ENCODE peak calls at places on chromosome 20, in six cellular contexts. E, K, P, T, V and F are unnamed samples.

GRCh38 chr20:51456511-51457280 is 85.8 kb downstream of the NFATC2 start:
- DNase-seq in E (peak), K (no peak), P (peak), T (no peak), V (peak), F (no peak)

GRCh38 chr20:51400051-51400926 is 142.2 kb downstream of the NFATC2 start:
- DNase-seq in E (peak), K (peak), P (no peak), T (peak), V (no peak), F (peak)

GRCh38 chr20:32168184-32168910 is 39.2 kb downstream of the PLAGL2 start:
- DNase-seq in E (no peak), K (no peak), P (no peak), T (no peak), V (peak), F (no peak)

GRCh38 chr20:2475850-2476741 is 5.5 kb upstream of the SNRPB start:
- DNase-seq in E (no peak), K (no peak), P (no peak), T (no peak), V (no peak), F (no peak)

GRCh38 chr20:14583413-14583812 is 246.0 kb upstream of the FLRT3 start:
- DNase-seq in E (no peak), K (no peak), P (no peak), T (no peak), V (no peak), F (no peak)

GRCh38 chr20:49286689-49287551 is 9.1 kb upstream of the ZNFX1 start:
- DNase-seq in E (peak), K (no peak), P (no peak), T (no peak), V (peak), F (no peak)

GRCh38 chr20:32108814-32109391 is 611 bp upstream of the TM9SF4 start:
- DNase-seq in E (no peak), K (no peak), P (no peak), T (no peak), V (no peak), F (no peak)

GRCh38 chr20:3911956-3912355 is 22.8 kb downstream of the PANK2 start:
- DNase-seq in E (peak), K (no peak), P (no peak), T (no peak), V (no peak), F (no peak)

GRCh38 chr20:8424010-8424409 is 291.9 kb downstream of the PLCB1 start:
- DNase-seq in E (no peak), K (no peak), P (peak), T (no peak), V (no peak), F (no peak)

GRCh38 chr20:623041-623440 is 12.9 kb upstream of the TCF15 start:
- DNase-seq in E (no peak), K (no peak), P (no peak), T (no peak), V (no peak), F (no peak)

GRCh38 chr20:57693002-57693582 is 16.7 kb downstream of the PMEPA1 start:
- DNase-seq in E (peak), K (no peak), P (no peak), T (no peak), V (peak), F (no peak)

GRCh38 chr20:4858000-4858399 is 136.3 kb downstream of the PRND start:
- DNase-seq in E (no peak), K (no peak), P (no peak), T (no peak), V (no peak), F (no peak)

GRCh38 chr20:23178806-23179205 is 92.7 kb upstream of the CD93 start:
- DNase-seq in E (no peak), K (no peak), P (no peak), T (no peak), V (no peak), F (no peak)

GRCh38 chr20:3316131-3316530 is 77.1 kb upstream of the SLC4A11 start:
- DNase-seq in E (no peak), K (no peak), P (no peak), T (no peak), V (no peak), F (no peak)

DNA sequence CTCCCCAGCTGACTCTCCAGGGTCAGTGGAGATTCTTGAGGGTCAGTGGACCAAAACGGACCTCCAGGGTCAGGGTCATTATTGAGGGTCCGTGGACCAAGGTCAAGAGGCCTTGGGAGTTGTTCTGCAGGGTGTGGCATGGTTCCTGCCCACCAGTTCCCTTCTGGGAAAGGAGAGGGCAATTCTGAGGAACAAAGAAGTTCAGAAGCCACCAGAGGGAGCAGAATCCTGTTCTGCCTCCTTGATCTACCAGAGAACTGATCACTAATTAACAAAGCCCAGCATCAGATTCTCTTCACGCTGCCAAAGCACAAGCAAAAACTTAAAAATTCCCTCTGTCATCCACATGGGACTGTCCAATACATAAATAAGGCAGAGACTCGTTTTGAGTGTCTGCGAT is 263.4 kb downstream of the DHX35 start:
- DNase-seq in E (no peak), K (no peak), P (no peak), T (no peak), V (peak), F (no peak)
- H3K27ac ChIP-seq in E (no peak), K (no peak), P (no peak), T (no peak), V (no peak), F (no peak)

GRCh38 chr20:62484478-62484877 is 8.7 kb upstream of the GATA5 start:
- DNase-seq in E (no peak), K (no peak), P (no peak), T (no peak), V (no peak), F (no peak)
- H3K4me3 ChIP-seq in E (no peak), K (no peak), P (no peak), T (no peak), V (no peak), F (no peak)

GRCh38 chr20:9535457-9535856 is 21.1 kb downstream of the LAMP5 start:
- DNase-seq in E (no peak), K (no peak), P (no peak), T (no peak), V (no peak), F (no peak)
- H3K27ac ChIP-seq in E (no peak), K (no peak), P (no peak), T (no peak), V (no peak), F (no peak)

GRCh38 chr20:47452736-47453161 is 48.9 kb upstream of the NCOA3 start:
- DNase-seq in E (no peak), K (no peak), P (no peak), T (no peak), V (no peak), F (no peak)
- H3K4me3 ChIP-seq in E (no peak), K (no peak), P (no peak), T (no peak), V (no peak), F (no peak)

GRCh38 chr20:6576721-6577120 is 190.8 kb upstream of the BMP2 start:
- DNase-seq in E (no peak), K (no peak), P (no peak), T (no peak), V (no peak), F (no peak)
- H3K27ac ChIP-seq in E (no peak), K (no peak), P (no peak), T (no peak), V (no peak), F (no peak)

GRCh38 chr20:24996449-24997195 is 4.1 kb upstream of the APMAP start:
- DNase-seq in E (no peak), K (no peak), P (no peak), T (no peak), V (no peak), F (no peak)

GRCh38 chr20:24993337-24994185 is 1.0 kb upstream of the APMAP start:
- DNase-seq in E (peak), K (no peak), P (no peak), T (no peak), V (no peak), F (no peak)

GRCh38 chr20:24994186-24994465 is 1.6 kb upstream of the APMAP start:
- DNase-seq in E (no peak), K (no peak), P (no peak), T (no peak), V (no peak), F (no peak)

GRCh38 chr20:24995741-24996448 is 3.3 kb upstream of the APMAP start:
- DNase-seq in E (no peak), K (no peak), P (no peak), T (no peak), V (no peak), F (no peak)

GRCh38 chr20:24994470-24995368 is 2.2 kb upstream of the APMAP start:
- DNase-seq in E (peak), K (peak), P (no peak), T (peak), V (peak), F (peak)
- H3K4me3 ChIP-seq in E (no peak), K (no peak), P (peak), T (no peak), V (no peak), F (no peak)